ENCODE peak calls at places on chromosomes 4 and X, in five cellular contexts. D is head of caudate nucleus; L is type B pancreatic cell; M is stimulated activated CD4-positive, alpha-beta T cell treated with anti-CD3 and anti-CD28 coated beads, Interleukin-4, amount 100 ng/mL, for 1 hour; K is A549. A is an unnamed sample.

GRCh38 chrX:115642304-115642703 is 81.3 kb downstream of the PLS3 start:
- DNase-seq in D (no peak), L (no peak), K (no peak), M (no peak), A (no peak)

GRCh38 chr4:9924750-9925149 is 96.5 kb downstream of the SLC2A9 start:
- DNase-seq in L (no peak), K (no peak), D (no peak), M (no peak), A (no peak)

GRCh38 chrX:118226060-118226428 is 109.4 kb upstream of the KLHL13 start:
- DNase-seq in D (no peak), L (no peak), M (no peak), K (peak; percentile 11), A (no peak)

GRCh38 chr4:53702334-53703266 is 111.3 kb upstream of the LNX1 start:
- DNase-seq in L (peak; percentile 74), D (peak; percentile 44), M (no peak), K (peak; percentile 10), A (peak; percentile 64)

GRCh38 chrX:17613979-17614572 is 123.2 kb upstream of the SCML1 start:
- DNase-seq in M (no peak), K (no peak), D (no peak), L (no peak), A (no peak)

GRCh38 chr4:472881-473574 is 25.9 kb downstream of the ZNF721 start:
- DNase-seq in M (no peak), L (no peak), K (peak; percentile 4), D (peak; percentile 13), A (no peak)

GRCh38 chrX:35499071-35499862 is 298.9 kb upstream of the MAGEB16 start:
- DNase-seq in K (no peak), L (no peak), M (no peak), D (no peak), A (no peak)

GRCh38 chrX:150326843-150327242 is 36.3 kb upstream of the MAMLD1 start:
- DNase-seq in L (no peak), M (no peak), D (no peak), K (no peak), A (no peak)

GRCh38 chr4:74934016-74934821 is 1.3 kb downstream of the PARM1 start:
- DNase-seq in L (peak; percentile 67), K (no peak), D (peak; percentile 19), M (no peak), A (no peak)

GRCh38 chr4:7021930-7022658 is 21.1 kb upstream of the TADA2B start:
- DNase-seq in D (no peak), K (peak; percentile 69), M (no peak), L (no peak), A (peak; percentile 75)

GRCh38 chr4:22672519-22672918 is 20.2 kb upstream of the GBA3 start:
- DNase-seq in K (no peak), L (no peak), D (no peak), M (no peak), A (no peak)

GRCh38 chr4:113316879-113317278 is 267.4 kb downstream of the ANK2 start:
- DNase-seq in K (no peak), D (no peak), M (no peak), L (no peak), A (no peak)

A was measured in T1000.